ENCODE peak calls at places on chromosomes 6 and 20, in eight cellular contexts. One of them, this sample, is unnamed.

GRCh38 chr6:129686941-129687627 is 22.9 kb downstream of the ARHGAP18 start:
- DNase-seq in stomach: no peak
- DNase-seq in aorta: no peak
- DNase-seq in HS-27A: no peak
- DNase-seq in pulmonary artery endothelial cell: no peak
- DNase-seq in upper lobe of left lung: no peak
- DNase-seq in heart right ventricle: no peak
- DNase-seq in stimulated activated CD4-positive, alpha-beta T cell treated with anti-CD3 and anti-CD28 coated beads, TNF-alpha, amount 100 ng/mL, for 4 hours: no peak
- DNase-seq in this sample: no peak

GRCh38 chr6:5053864-5054426 is 31.2 kb upstream of the PPP1R3G start:
- DNase-seq in stomach: no peak
- DNase-seq in aorta: no peak
- DNase-seq in HS-27A: no peak
- DNase-seq in pulmonary artery endothelial cell: no peak
- DNase-seq in upper lobe of left lung: no peak
- DNase-seq in heart right ventricle: no peak
- DNase-seq in stimulated activated CD4-positive, alpha-beta T cell treated with anti-CD3 and anti-CD28 coated beads, TNF-alpha, amount 100 ng/mL, for 4 hours: no peak
- DNase-seq in this sample: peak

GRCh38 chr6:130675072-130675471 is 152.1 kb upstream of the SMLR1 start:
- DNase-seq in stomach: peak
- DNase-seq in aorta: no peak
- DNase-seq in HS-27A: peak
- DNase-seq in pulmonary artery endothelial cell: no peak
- DNase-seq in upper lobe of left lung: no peak
- DNase-seq in heart right ventricle: no peak
- DNase-seq in stimulated activated CD4-positive, alpha-beta T cell treated with anti-CD3 and anti-CD28 coated beads, TNF-alpha, amount 100 ng/mL, for 4 hours: no peak
- DNase-seq in this sample: no peak

GRCh38 chr20:19626896-19627295 is 131.2 kb upstream of the RIN2 start:
- DNase-seq in stomach: no peak
- DNase-seq in aorta: no peak
- DNase-seq in HS-27A: no peak
- DNase-seq in pulmonary artery endothelial cell: no peak
- DNase-seq in upper lobe of left lung: no peak
- DNase-seq in heart right ventricle: no peak
- DNase-seq in stimulated activated CD4-positive, alpha-beta T cell treated with anti-CD3 and anti-CD28 coated beads, TNF-alpha, amount 100 ng/mL, for 4 hours: no peak
- DNase-seq in this sample: no peak

GRCh38 chr20:23702021-23702420 is 13.2 kb upstream of the CST4 start:
- DNase-seq in stomach: no peak
- DNase-seq in aorta: no peak
- DNase-seq in HS-27A: no peak
- DNase-seq in pulmonary artery endothelial cell: no peak
- DNase-seq in upper lobe of left lung: no peak
- DNase-seq in heart right ventricle: no peak
- DNase-seq in stimulated activated CD4-positive, alpha-beta T cell treated with anti-CD3 and anti-CD28 coated beads, TNF-alpha, amount 100 ng/mL, for 4 hours: no peak
- DNase-seq in this sample: no peak

GRCh38 chr6:98054453-98054852 is 771.4 kb upstream of the MMS22L start:
- DNase-seq in stomach: no peak
- DNase-seq in aorta: no peak
- DNase-seq in HS-27A: no peak
- DNase-seq in pulmonary artery endothelial cell: no peak
- DNase-seq in upper lobe of left lung: no peak
- DNase-seq in heart right ventricle: no peak
- DNase-seq in stimulated activated CD4-positive, alpha-beta T cell treated with anti-CD3 and anti-CD28 coated beads, TNF-alpha, amount 100 ng/mL, for 4 hours: no peak
- DNase-seq in this sample: no peak

GRCh38 chr6:63858691-63859090 is 223.1 kb downstream of the PHF3 start:
- DNase-seq in stomach: no peak
- DNase-seq in aorta: no peak
- DNase-seq in HS-27A: no peak
- DNase-seq in pulmonary artery endothelial cell: no peak
- DNase-seq in upper lobe of left lung: no peak
- DNase-seq in heart right ventricle: no peak
- DNase-seq in stimulated activated CD4-positive, alpha-beta T cell treated with anti-CD3 and anti-CD28 coated beads, TNF-alpha, amount 100 ng/mL, for 4 hours: no peak
- DNase-seq in this sample: no peak

GRCh38 chr20:6058684-6059295 is 4.9 kb upstream of the LRRN4 start:
- DNase-seq in stomach: peak
- DNase-seq in aorta: no peak
- DNase-seq in HS-27A: no peak
- DNase-seq in pulmonary artery endothelial cell: no peak
- DNase-seq in upper lobe of left lung: peak
- DNase-seq in heart right ventricle: no peak
- DNase-seq in stimulated activated CD4-positive, alpha-beta T cell treated with anti-CD3 and anti-CD28 coated beads, TNF-alpha, amount 100 ng/mL, for 4 hours: no peak
- DNase-seq in this sample: no peak

GRCh38 chr6:16909599-16910360 is 148.5 kb upstream of the ATXN1 start:
- DNase-seq in stomach: no peak
- DNase-seq in aorta: no peak
- DNase-seq in HS-27A: peak
- DNase-seq in pulmonary artery endothelial cell: no peak
- DNase-seq in upper lobe of left lung: no peak
- DNase-seq in heart right ventricle: no peak
- DNase-seq in stimulated activated CD4-positive, alpha-beta T cell treated with anti-CD3 and anti-CD28 coated beads, TNF-alpha, amount 100 ng/mL, for 4 hours: no peak
- DNase-seq in this sample: no peak

GRCh38 chr6:49054311-49054710 is 408.7 kb downstream of the MMUT start:
- DNase-seq in stomach: no peak
- DNase-seq in aorta: no peak
- DNase-seq in HS-27A: no peak
- DNase-seq in pulmonary artery endothelial cell: no peak
- DNase-seq in upper lobe of left lung: no peak
- DNase-seq in heart right ventricle: no peak
- DNase-seq in stimulated activated CD4-positive, alpha-beta T cell treated with anti-CD3 and anti-CD28 coated beads, TNF-alpha, amount 100 ng/mL, for 4 hours: no peak
- DNase-seq in this sample: no peak

GRCh38 chr20:34110025-34111013 is 1.7 kb downstream of the EIF2S2 start:
- DNase-seq in stomach: no peak
- DNase-seq in aorta: no peak
- DNase-seq in HS-27A: no peak
- DNase-seq in pulmonary artery endothelial cell: no peak
- DNase-seq in upper lobe of left lung: no peak
- DNase-seq in heart right ventricle: no peak
- DNase-seq in stimulated activated CD4-positive, alpha-beta T cell treated with anti-CD3 and anti-CD28 coated beads, TNF-alpha, amount 100 ng/mL, for 4 hours: no peak
- DNase-seq in this sample: no peak

GRCh38 chr6:152532556-152533422 is 104.4 kb downstream of the SYNE1 start:
- DNase-seq in stomach: no peak
- DNase-seq in aorta: no peak
- DNase-seq in HS-27A: no peak
- DNase-seq in pulmonary artery endothelial cell: no peak
- DNase-seq in upper lobe of left lung: no peak
- DNase-seq in heart right ventricle: no peak
- DNase-seq in stimulated activated CD4-positive, alpha-beta T cell treated with anti-CD3 and anti-CD28 coated beads, TNF-alpha, amount 100 ng/mL, for 4 hours: no peak
- DNase-seq in this sample: no peak

GRCh38 chr20:17648782-17649730 is 33.0 kb downstream of the RRBP1 start:
- DNase-seq in stomach: peak
- DNase-seq in aorta: peak
- DNase-seq in HS-27A: no peak
- DNase-seq in pulmonary artery endothelial cell: no peak
- DNase-seq in upper lobe of left lung: peak
- DNase-seq in heart right ventricle: peak
- DNase-seq in stimulated activated CD4-positive, alpha-beta T cell treated with anti-CD3 and anti-CD28 coated beads, TNF-alpha, amount 100 ng/mL, for 4 hours: no peak
- DNase-seq in this sample: no peak

GRCh38 chr6:146224449-146224848 is 195.6 kb downstream of the GRM1 start:
- DNase-seq in stomach: no peak
- DNase-seq in aorta: no peak
- DNase-seq in HS-27A: no peak
- DNase-seq in pulmonary artery endothelial cell: no peak
- DNase-seq in upper lobe of left lung: no peak
- DNase-seq in heart right ventricle: no peak
- DNase-seq in stimulated activated CD4-positive, alpha-beta T cell treated with anti-CD3 and anti-CD28 coated beads, TNF-alpha, amount 100 ng/mL, for 4 hours: no peak
- DNase-seq in this sample: no peak

GRCh38 chr6:134546962-134547645 is 229.2 kb upstream of the SGK1 start:
- DNase-seq in stomach: no peak
- DNase-seq in aorta: no peak
- DNase-seq in HS-27A: no peak
- DNase-seq in pulmonary artery endothelial cell: no peak
- DNase-seq in upper lobe of left lung: no peak
- DNase-seq in heart right ventricle: no peak
- DNase-seq in stimulated activated CD4-positive, alpha-beta T cell treated with anti-CD3 and anti-CD28 coated beads, TNF-alpha, amount 100 ng/mL, for 4 hours: no peak
- DNase-seq in this sample: no peak

GRCh38 chr6:151358475-151358874 is 32.9 kb downstream of the ZBTB2 start:
- DNase-seq in stomach: no peak
- DNase-seq in aorta: no peak
- DNase-seq in HS-27A: no peak
- DNase-seq in pulmonary artery endothelial cell: no peak
- DNase-seq in upper lobe of left lung: no peak
- DNase-seq in heart right ventricle: no peak
- DNase-seq in stimulated activated CD4-positive, alpha-beta T cell treated with anti-CD3 and anti-CD28 coated beads, TNF-alpha, amount 100 ng/mL, for 4 hours: no peak
- DNase-seq in this sample: no peak

GRCh38 chr20:25220021-25220730 is 24.7 kb downstream of the ENTPD6 start:
- DNase-seq in stomach: no peak
- DNase-seq in aorta: no peak
- DNase-seq in HS-27A: no peak
- DNase-seq in pulmonary artery endothelial cell: no peak
- DNase-seq in upper lobe of left lung: no peak
- DNase-seq in heart right ventricle: no peak
- DNase-seq in stimulated activated CD4-positive, alpha-beta T cell treated with anti-CD3 and anti-CD28 coated beads, TNF-alpha, amount 100 ng/mL, for 4 hours: no peak
- DNase-seq in this sample: peak

GRCh38 chr6:1190361-1190760 is 121.5 kb upstream of the FOXQ1 start:
- DNase-seq in stomach: no peak
- DNase-seq in aorta: no peak
- DNase-seq in HS-27A: peak
- DNase-seq in pulmonary artery endothelial cell: no peak
- DNase-seq in upper lobe of left lung: no peak
- DNase-seq in heart right ventricle: no peak
- DNase-seq in stimulated activated CD4-positive, alpha-beta T cell treated with anti-CD3 and anti-CD28 coated beads, TNF-alpha, amount 100 ng/mL, for 4 hours: no peak
- DNase-seq in this sample: no peak

GRCh38 chr6:144334150-144334708 is 49.1 kb downstream of the UTRN start:
- DNase-seq in stomach: no peak
- DNase-seq in aorta: no peak
- DNase-seq in HS-27A: no peak
- DNase-seq in pulmonary artery endothelial cell: no peak
- DNase-seq in upper lobe of left lung: peak
- DNase-seq in heart right ventricle: no peak
- DNase-seq in stimulated activated CD4-positive, alpha-beta T cell treated with anti-CD3 and anti-CD28 coated beads, TNF-alpha, amount 100 ng/mL, for 4 hours: peak
- DNase-seq in this sample: no peak

GRCh38 chr6:170444811-170445211 is 108.3 kb downstream of the PSMB1 start:
- DNase-seq in stomach: no peak
- DNase-seq in aorta: peak
- DNase-seq in HS-27A: no peak
- DNase-seq in pulmonary artery endothelial cell: no peak
- DNase-seq in upper lobe of left lung: no peak
- DNase-seq in heart right ventricle: no peak
- DNase-seq in stimulated activated CD4-positive, alpha-beta T cell treated with anti-CD3 and anti-CD28 coated beads, TNF-alpha, amount 100 ng/mL, for 4 hours: no peak
- DNase-seq in this sample: no peak

GRCh38 chr6:163243691-163244505 is 170.6 kb upstream of the QKI start:
- DNase-seq in stomach: no peak
- DNase-seq in aorta: no peak
- DNase-seq in HS-27A: no peak
- DNase-seq in pulmonary artery endothelial cell: no peak
- DNase-seq in upper lobe of left lung: no peak
- DNase-seq in heart right ventricle: no peak
- DNase-seq in stimulated activated CD4-positive, alpha-beta T cell treated with anti-CD3 and anti-CD28 coated beads, TNF-alpha, amount 100 ng/mL, for 4 hours: no peak
- DNase-seq in this sample: no peak

This sample was measured in smooth muscle cell of the brain vasculature.